ENCODE peak calls at places on chromosomes 2 and 18, in six cellular contexts. P is activated CD4-positive, alpha-beta T cell treated with anti-CD3 and anti-CD28 coated beads for 48 hours; A is endodermal cell; K is body of pancreas; O is AG09319; I is astrocyte of the spinal cord. U is an unnamed sample.

GRCh38 chr18:64936671-64937070 is 787.8 kb upstream of the LINC00305 start:
- DNase-seq in P (no peak), A (no peak), K (no peak), O (no peak), I (no peak), U (no peak)

GRCh38 chr18:70535041-70535440 is 246.2 kb downstream of the SOCS6 start:
- DNase-seq in P (no peak), A (no peak), K (no peak), O (no peak), I (no peak), U (no peak)

GRCh38 chr18:75783816-75784215 is 356.3 kb upstream of the SMIM21 start:
- DNase-seq in P (no peak), A (no peak), K (no peak), O (no peak), I (no peak), U (no peak)

GRCh38 chr2:106193491-106193976 is 567 bp downstream of the UXS1 start:
- DNase-seq in P (peak; percentile 44), A (peak; percentile 77), K (peak; percentile 51), O (no peak), I (peak; percentile 15), U (no peak)

GRCh38 chr2:69683170-69683971 is 39.8 kb upstream of the AAK1 start:
- DNase-seq in P (no peak), A (no peak), K (peak; percentile 45), O (peak; percentile 24), I (peak; percentile 82), U (peak; percentile 61)

GRCh38 chr2:38013158-38013752 is 62.7 kb downstream of the CYP1B1 start:
- DNase-seq in P (no peak), A (no peak), K (no peak), O (no peak), I (peak; percentile 40), U (no peak)

GRCh38 chr2:64105676-64106461 is 38.4 kb downstream of the PELI1 start:
- DNase-seq in P (no peak), A (no peak), K (no peak), O (no peak), I (peak; percentile 5), U (no peak)

GRCh38 chr2:195413944-195414343 is 243.1 kb upstream of the SLC39A10 start:
- DNase-seq in P (no peak), A (peak; percentile 46), K (no peak), O (no peak), I (no peak), U (no peak)

GRCh38 chr18:79465392-79465991 is 69.8 kb downstream of the NFATC1 start:
- DNase-seq in P (no peak), A (peak; percentile 81), K (peak; percentile 31), O (no peak), I (no peak), U (no peak)

GRCh38 chr2:84388133-84388532 is 70.9 kb downstream of the SUCLG1 start:
- DNase-seq in P (no peak), A (no peak), K (no peak), O (no peak), I (peak; percentile 15), U (no peak)

GRCh38 chr2:187689372-187689771 is 135.1 kb upstream of the TFPI start:
- DNase-seq in P (no peak), A (no peak), K (no peak), O (no peak), I (peak; percentile 52), U (no peak)

GRCh38 chr2:140589273-140589672 is 1541.5 kb downstream of the LRP1B start:
- DNase-seq in P (no peak), A (no peak), K (no peak), O (no peak), I (no peak), U (no peak)

GRCh38 chr2:196330645-196331044 is 159.3 kb upstream of the STK17B start:
- DNase-seq in P (no peak), A (no peak), K (no peak), O (no peak), I (no peak), U (no peak)

GRCh38 chr2:162200636-162201035 is 42.6 kb downstream of the FAP start:
- DNase-seq in P (no peak), A (no peak), K (no peak), O (no peak), I (no peak), U (no peak)

GRCh38 chr2:8219631-8220393 is 462.0 kb upstream of the ID2 start:
- DNase-seq in P (no peak), A (no peak), K (no peak), O (no peak), I (no peak), U (no peak)

GRCh38 chr2:106977707-106978106 is 91.7 kb upstream of the ST6GAL2 start:
- DNase-seq in P (no peak), A (no peak), K (no peak), O (no peak), I (peak; percentile 68), U (peak; percentile 37)

GRCh38 chr2:7825591-7826312 is 856.1 kb upstream of the ID2 start:
- DNase-seq in P (peak; percentile 77), A (no peak), K (peak; percentile 29), O (no peak), I (peak; percentile 97), U (no peak)

GRCh38 chr2:172836386-172837200 is 100.9 kb downstream of the RAPGEF4 start:
- DNase-seq in P (no peak), A (no peak), K (no peak), O (no peak), I (peak; percentile 60), U (no peak)

GRCh38 chr2:120132691-120133090 is 90.5 kb downstream of the TMEM185B start:
- DNase-seq in P (no peak), A (no peak), K (no peak), O (no peak), I (no peak), U (no peak)

GRCh38 chr2:234495801-234496441 is 960 bp downstream of the ARL4C start:
- DNase-seq in P (peak; percentile 55), A (peak; percentile 79), K (peak; percentile 38), O (no peak), I (no peak), U (no peak)

GRCh38 chr2:206983156-206983875 is 44.0 kb downstream of the CPO start:
- DNase-seq in P (no peak), A (no peak), K (no peak), O (no peak), I (peak; percentile 35), U (no peak)

GRCh38 chr2:237092920-237093781 is 7.5 kb downstream of the COPS8 start:
- DNase-seq in P (no peak), A (no peak), K (peak; percentile 44), O (no peak), I (peak; percentile 80), U (peak; percentile 65)

GRCh38 chr2:16281451-16282330 is 341.3 kb downstream of the MYCN start:
- DNase-seq in P (peak; percentile 9), A (peak; percentile 85), K (peak; percentile 17), O (no peak), I (peak; percentile 3), U (no peak)

GRCh38 chr18:13262839-13263691 is 44.5 kb downstream of the LDLRAD4 start:
- DNase-seq in P (no peak), A (no peak), K (no peak), O (no peak), I (no peak), U (no peak)

GRCh38 chr18:77250926-77251729 is 1.5 kb downstream of the GALR1 start:
- DNase-seq in P (peak; percentile 5), A (peak; percentile 82), K (no peak), O (no peak), I (no peak), U (no peak)

GRCh38 chr2:9896216-9896615 is 52.9 kb downstream of the TAF1B start:
- DNase-seq in P (no peak), A (no peak), K (no peak), O (no peak), I (no peak), U (no peak)

GRCh38 chr2:38116762-38117161 is 40.8 kb upstream of the CYP1B1 start:
- DNase-seq in P (no peak), A (no peak), K (no peak), O (no peak), I (peak; percentile 58), U (no peak)

GRCh38 chr18:26654173-26655009 is 106.0 kb upstream of the KCTD1 start:
- DNase-seq in P (no peak), A (no peak), K (no peak), O (no peak), I (no peak), U (no peak)

GRCh38 chr18:26039203-26039602 is 51.2 kb downstream of the SS18 start:
- DNase-seq in P (no peak), A (no peak), K (no peak), O (no peak), I (no peak), U (no peak)

GRCh38 chr2:10243926-10244270 is 58.8 kb upstream of the HPCAL1 start:
- DNase-seq in P (no peak), A (no peak), K (no peak), O (no peak), I (no peak), U (no peak)

GRCh38 chr2:203673933-203674332 is 32.5 kb upstream of the CD28 start:
- DNase-seq in P (peak; percentile 57), A (no peak), K (no peak), O (no peak), I (peak; percentile 43), U (no peak)

GRCh38 chr2:103159018-103159417 is 397.2 kb downstream of the TMEM182 start:
- DNase-seq in P (no peak), A (peak; percentile 57), K (no peak), O (no peak), I (no peak), U (no peak)

U was measured in AG04450.